ENCODE peak calls at places on chromosomes 6 and 20, in seven cellular contexts. B, Q, H, T, M, O and E are unnamed samples.

GRCh38 chr6:154962751-154963150 is 32.4 kb upstream of the TIAM2 start:
- DNase-seq in B (no peak), Q (no peak), H (no peak), T (peak; percentile 70), M (peak; percentile 55), O (no peak), E (no peak)

GRCh38 chr6:170098428-170099170 is 192.3 kb downstream of the DLL1 start:
- DNase-seq in B (no peak), Q (peak; percentile 9), H (no peak), T (no peak), M (no peak), O (no peak), E (no peak)

GRCh38 chr6:16781348-16782169 is 20.3 kb upstream of the ATXN1 start:
- DNase-seq in B (no peak), Q (no peak), H (no peak), T (no peak), M (no peak), O (no peak), E (no peak)

GRCh38 chr6:42960243-42961019 is at the start of gene GNMT:
- DNase-seq in B (no peak), Q (peak; percentile 45), H (peak; percentile 42), T (no peak), M (no peak), O (peak; percentile 21), E (peak; percentile 40)

GRCh38 chr20:18034039-18034438 is 23.7 kb downstream of the OVOL2 start:
- DNase-seq in B (no peak), Q (no peak), H (no peak), T (no peak), M (no peak), O (no peak), E (no peak)

GRCh38 chr6:143110572-143110971 is 49.9 kb downstream of the AIG1 start:
- DNase-seq in B (no peak), Q (no peak), H (no peak), T (peak; percentile 61), M (peak; percentile 15), O (no peak), E (no peak)

GRCh38 chr6:126228001-126228791 is 111.7 kb upstream of the CENPW start:
- DNase-seq in B (peak; percentile 12), Q (peak; percentile 86), H (peak; percentile 46), T (no peak), M (no peak), O (no peak), E (no peak)

GRCh38 chr20:49283176-49283702 is 5.4 kb upstream of the ZNFX1 start:
- DNase-seq in B (peak; percentile 19), Q (no peak), H (no peak), T (no peak), M (no peak), O (no peak), E (no peak)

GRCh38 chr6:125341460-125341859 is 39.7 kb upstream of the HDDC2 start:
- DNase-seq in B (no peak), Q (no peak), H (no peak), T (no peak), M (no peak), O (no peak), E (no peak)

GRCh38 chr20:24979036-24979960 is 13.3 kb downstream of the APMAP start:
- DNase-seq in B (no peak), Q (no peak), H (no peak), T (no peak), M (no peak), O (no peak), E (no peak)

GRCh38 chr6:3022765-3023662 is 23.3 kb downstream of the NQO2 start:
- DNase-seq in B (peak; percentile 70), Q (no peak), H (no peak), T (no peak), M (no peak), O (peak; percentile 22), E (peak; percentile 16)

GRCh38 chr6:113813207-113813606 is 43.9 kb upstream of the MARCKS start:
- DNase-seq in B (no peak), Q (no peak), H (no peak), T (peak; percentile 76), M (no peak), O (no peak), E (no peak)

GRCh38 chr20:8535403-8536003 is 403.4 kb downstream of the PLCB1 start:
- DNase-seq in B (no peak), Q (no peak), H (no peak), T (no peak), M (no peak), O (no peak), E (no peak)

GRCh38 chr6:148700713-148701392 is 46.0 kb upstream of the UST start:
- DNase-seq in B (no peak), Q (no peak), H (peak; percentile 5), T (peak; percentile 55), M (peak; percentile 2), O (no peak), E (no peak)

GRCh38 chr6:46972521-46972920 is 50.8 kb upstream of the ADGRF5 start:
- DNase-seq in B (no peak), Q (no peak), H (no peak), T (no peak), M (no peak), O (no peak), E (no peak)

GRCh38 chr20:58393299-58393698 is 4.3 kb downstream of the VAPB start:
- DNase-seq in B (no peak), Q (no peak), H (no peak), T (peak; percentile 21), M (peak; percentile 26), O (no peak), E (no peak)

GRCh38 chr20:33604991-33605370 is 57.1 kb upstream of the C20orf144 start:
- DNase-seq in B (no peak), Q (no peak), H (no peak), T (no peak), M (no peak), O (no peak), E (no peak)

GRCh38 chr20:62641749-62642665 is at the start of gene SLCO4A1:
- DNase-seq in B (peak; percentile 91), Q (peak; percentile 97), H (peak; percentile 60), T (no peak), M (no peak), O (peak; percentile 79), E (peak; percentile 80)

GRCh38 chr6:77123527-77123926 is 339.8 kb downstream of the HTR1B start:
- DNase-seq in B (no peak), Q (no peak), H (no peak), T (no peak), M (no peak), O (no peak), E (no peak)

GRCh38 chr6:11804135-11804534 is 25.5 kb upstream of the ADTRP start:
- DNase-seq in B (no peak), Q (no peak), H (no peak), T (no peak), M (no peak), O (no peak), E (no peak)

GRCh38 chr6:146974346-146974745 is 229.9 kb upstream of the STXBP5 start:
- DNase-seq in B (no peak), Q (no peak), H (no peak), T (no peak), M (no peak), O (no peak), E (no peak)

GRCh38 chr6:79546186-79546585 is 9.0 kb upstream of the LCA5 start:
- DNase-seq in B (no peak), Q (no peak), H (no peak), T (no peak), M (no peak), O (no peak), E (no peak)

GRCh38 chr6:105779113-105779512 is 307.0 kb upstream of the PRDM1 start:
- DNase-seq in B (no peak), Q (no peak), H (no peak), T (no peak), M (no peak), O (no peak), E (no peak)